ENCODE peak calls at places on chromosomes 4 and X, in five cellular contexts. V is stimulated activated naive CD8-positive, alpha-beta T cell treated with anti-CD3 and anti-CD28 coated beads, Interleukin-15, Interleukin-2, amounts not matched to agents 100 U/mL and 50 U/mL, for 24 hours; Y is left ventricle myocardium inferior; Q is astrocyte of the spinal cord; D is MCF 10A. E is an unnamed sample.

GRCh38 chrX:140948827-140949226 is 53.6 kb upstream of the SPANXB1 start:
- DNase-seq in V (no peak), Y (no peak), Q (no peak), D (no peak), E (no peak)

GRCh38 chrX:40473460-40474204 is 107.1 kb upstream of the ATP6AP2 start:
- DNase-seq in V (peak), Y (no peak), Q (no peak), D (no peak), E (no peak)

GRCh38 chrX:68018248-68019203 is 414.8 kb downstream of the OPHN1 start:
- DNase-seq in V (no peak), Y (no peak), Q (peak), D (peak), E (no peak)

GRCh38 chr4:5798447-5798846 is 87.4 kb downstream of the EVC start:
- DNase-seq in V (no peak), Y (peak), Q (no peak), D (no peak), E (no peak)

GRCh38 chr4:158796370-158797140 is 27.7 kb downstream of the FNIP2 start:
- DNase-seq in V (no peak), Y (no peak), Q (peak), D (peak), E (no peak)

GRCh38 chr4:189202182-189202868 is 738.3 kb upstream of the FRG1 start:
- DNase-seq in V (peak), Y (peak), Q (peak), D (peak), E (peak)

GRCh38 chr4:54384563-54384962 is 155.5 kb downstream of the PDGFRA start:
- DNase-seq in V (peak), Y (peak), Q (peak), D (peak), E (no peak)

GRCh38 chrX:132757066-132757623 is 201.3 kb downstream of the HS6ST2 start:
- DNase-seq in V (no peak), Y (no peak), Q (no peak), D (no peak), E (no peak)

GRCh38 chr4:8510611-8511285 is 69.4 kb upstream of the GPR78 start:
- DNase-seq in V (no peak), Y (no peak), Q (no peak), D (no peak), E (no peak)

GRCh38 chr4:74320559-74321118 is 12.4 kb downstream of the EPGN start:
- DNase-seq in V (peak), Y (no peak), Q (peak), D (peak), E (no peak)

GRCh38 chrX:40201486-40201885 is 103.7 kb upstream of the BCOR start:
- DNase-seq in V (no peak), Y (no peak), Q (no peak), D (no peak), E (no peak)

GRCh38 chr4:98466868-98467599 is 191.4 kb downstream of the TSPAN5 start:
- DNase-seq in V (no peak), Y (no peak), Q (no peak), D (no peak), E (no peak)

GRCh38 chrX:54397113-54397512 is 39.3 kb upstream of the WNK3 start:
- DNase-seq in V (no peak), Y (no peak), Q (no peak), D (peak), E (no peak)

GRCh38 chr4:75561789-75562188 is 5.9 kb downstream of the ODAPH start:
- DNase-seq in V (no peak), Y (no peak), Q (no peak), D (no peak), E (no peak)

GRCh38 chr4:151922811-151923210 is 162.0 kb upstream of the GATB start:
- DNase-seq in V (no peak), Y (no peak), Q (no peak), D (no peak), E (no peak)

GRCh38 chr4:32031026-32031425 is 1310.9 kb downstream of the PCDH7 start:
- DNase-seq in V (no peak), Y (no peak), Q (no peak), D (no peak), E (no peak)

GRCh38 chr4:101169044-101170014 is 178.0 kb downstream of the PPP3CA start:
- DNase-seq in V (peak), Y (peak), Q (peak), D (peak), E (no peak)

GRCh38 chr4:186190456-186191265 is 706 bp upstream of the CYP4V2 start:
- DNase-seq in V (peak), Y (no peak), Q (peak), D (no peak), E (no peak)

GRCh38 chrX:154484255-154485149 is 1.9 kb downstream of the UBL4A start:
- DNase-seq in V (no peak), Y (no peak), Q (no peak), D (peak), E (no peak)

GRCh38 chr4:20395160-20395773 is 143.6 kb downstream of the SLIT2 start:
- DNase-seq in V (peak), Y (no peak), Q (no peak), D (peak), E (no peak)

GRCh38 chrX:70509078-70509477 is 64.4 kb downstream of the DLG3 start:
- DNase-seq in V (no peak), Y (no peak), Q (no peak), D (no peak), E (no peak)

GRCh38 chrX:48468693-48469691 is 1.1 kb downstream of the SLC38A5 start:
- DNase-seq in V (peak), Y (no peak), Q (no peak), D (no peak), E (no peak)

GRCh38 chr4:145909773-145910172 is 28.9 kb downstream of the ZNF827 start:
- DNase-seq in V (no peak), Y (no peak), Q (no peak), D (no peak), E (no peak)

GRCh38 chr4:6235901-6236625 is 33.6 kb upstream of the WFS1 start:
- DNase-seq in V (no peak), Y (no peak), Q (no peak), D (no peak), E (no peak)

GRCh38 chrX:109856974-109857373 is 123.9 kb upstream of the ACSL4 start:
- DNase-seq in V (no peak), Y (no peak), Q (peak), D (peak), E (no peak)

GRCh38 chr4:163681208-163681821 is 186.8 kb downstream of the TMA16 start:
- DNase-seq in V (no peak), Y (no peak), Q (peak), D (peak), E (no peak)

GRCh38 chrX:10471426-10471825 is 149.0 kb downstream of the MID1 start:
- DNase-seq in V (no peak), Y (no peak), Q (no peak), D (no peak), E (no peak)

GRCh38 chr4:13411942-13412341 is 72.2 kb downstream of the RAB28 start:
- DNase-seq in V (no peak), Y (no peak), Q (no peak), D (no peak), E (no peak)

GRCh38 chr4:72326692-72327632 is 242.1 kb downstream of the ADAMTS3 start:
- DNase-seq in V (no peak), Y (no peak), Q (peak), D (peak), E (no peak)

GRCh38 chr4:127203561-127204260 is 429.0 kb upstream of the INTU start:
- DNase-seq in V (no peak), Y (no peak), Q (peak), D (peak), E (peak)